ENCODE peak calls at places on chromosomes 16 and 17, in eight cellular contexts. One of them, this sample, is unnamed.

GRCh38 chr17:37230633-37231032 is 145.2 kb upstream of the C17orf78 start:
- DNase-seq in astrocyte: no peak
- DNase-seq in kidney epithelial cell: no peak
- DNase-seq in tibial artery: no peak
- DNase-seq in hepatocyte: no peak
- DNase-seq in sigmoid colon: no peak
- DNase-seq in cardiac muscle cell: no peak
- DNase-seq in AG09319: no peak
- DNase-seq in this sample: no peak

GRCh38 chr17:82881900-82882714 is 42.3 kb upstream of the ZNF750 start:
- DNase-seq in hepatocyte: peak
- DNase-seq in astrocyte: no peak
- DNase-seq in AG09319: no peak
- DNase-seq in tibial artery: peak
- DNase-seq in sigmoid colon: peak
- DNase-seq in cardiac muscle cell: no peak
- DNase-seq in kidney epithelial cell: no peak
- DNase-seq in this sample: no peak

GRCh38 chr17:32007463-32008298 is 498 bp downstream of the LRRC37B start:
- DNase-seq in AG09319: no peak
- DNase-seq in tibial artery: no peak
- DNase-seq in hepatocyte: peak
- DNase-seq in sigmoid colon: no peak
- DNase-seq in kidney epithelial cell: no peak
- DNase-seq in astrocyte: peak
- DNase-seq in cardiac muscle cell: peak
- DNase-seq in this sample: peak

GRCh38 chr16:15576960-15577958 is 65.7 kb downstream of the MARF1 start:
- DNase-seq in tibial artery: no peak
- DNase-seq in sigmoid colon: no peak
- DNase-seq in cardiac muscle cell: no peak
- DNase-seq in AG09319: no peak
- DNase-seq in kidney epithelial cell: no peak
- DNase-seq in hepatocyte: no peak
- DNase-seq in astrocyte: no peak
- DNase-seq in this sample: no peak

GRCh38 chr17:7034955-7035590 is 742 bp upstream of the SLC16A13 start:
- DNase-seq in AG09319: no peak
- DNase-seq in astrocyte: no peak
- DNase-seq in cardiac muscle cell: no peak
- DNase-seq in kidney epithelial cell: no peak
- DNase-seq in tibial artery: no peak
- DNase-seq in sigmoid colon: no peak
- DNase-seq in hepatocyte: no peak
- DNase-seq in this sample: no peak

GRCh38 chr16:61530697-61531096 is 505.5 kb downstream of the CDH8 start:
- DNase-seq in cardiac muscle cell: no peak
- DNase-seq in hepatocyte: no peak
- DNase-seq in sigmoid colon: no peak
- DNase-seq in AG09319: no peak
- DNase-seq in tibial artery: no peak
- DNase-seq in kidney epithelial cell: no peak
- DNase-seq in astrocyte: no peak
- DNase-seq in this sample: no peak

GRCh38 chr16:47142469-47143328 is 1.0 kb downstream of the NETO2 start:
- DNase-seq in tibial artery: no peak
- DNase-seq in cardiac muscle cell: peak
- DNase-seq in kidney epithelial cell: no peak
- DNase-seq in hepatocyte: peak
- DNase-seq in AG09319: no peak
- DNase-seq in astrocyte: peak
- DNase-seq in sigmoid colon: no peak
- DNase-seq in this sample: no peak

GRCh38 chr16:69017036-69017783 is 88.2 kb upstream of the HAS3 start:
- DNase-seq in astrocyte: peak
- DNase-seq in AG09319: no peak
- DNase-seq in sigmoid colon: no peak
- DNase-seq in hepatocyte: no peak
- DNase-seq in tibial artery: no peak
- DNase-seq in cardiac muscle cell: peak
- DNase-seq in kidney epithelial cell: peak
- DNase-seq in this sample: no peak

GRCh38 chr16:46916980-46917379 is 32.8 kb downstream of the GPT2 start:
- DNase-seq in astrocyte: no peak
- DNase-seq in cardiac muscle cell: no peak
- DNase-seq in kidney epithelial cell: no peak
- DNase-seq in sigmoid colon: no peak
- DNase-seq in hepatocyte: no peak
- DNase-seq in AG09319: no peak
- DNase-seq in tibial artery: no peak
- DNase-seq in this sample: no peak

GRCh38 chr17:32882734-32883133 is 5.8 kb upstream of the MYO1D start:
- DNase-seq in kidney epithelial cell: no peak
- DNase-seq in hepatocyte: no peak
- DNase-seq in astrocyte: peak
- DNase-seq in sigmoid colon: no peak
- DNase-seq in tibial artery: no peak
- DNase-seq in AG09319: no peak
- DNase-seq in cardiac muscle cell: no peak
- DNase-seq in this sample: no peak

GRCh38 chr17:58340623-58340876 is 11.5 kb downstream of the SUPT4H1 start:
- DNase-seq in hepatocyte: no peak
- DNase-seq in sigmoid colon: no peak
- DNase-seq in AG09319: no peak
- DNase-seq in tibial artery: no peak
- DNase-seq in astrocyte: no peak
- DNase-seq in cardiac muscle cell: no peak
- DNase-seq in kidney epithelial cell: no peak
- DNase-seq in this sample: no peak

GRCh38 chr17:32323046-32323445 is 18.9 kb downstream of the C17orf75 start:
- DNase-seq in kidney epithelial cell: no peak
- DNase-seq in cardiac muscle cell: no peak
- DNase-seq in tibial artery: no peak
- DNase-seq in astrocyte: no peak
- DNase-seq in hepatocyte: no peak
- DNase-seq in sigmoid colon: no peak
- DNase-seq in AG09319: no peak
- DNase-seq in this sample: no peak

GRCh38 chr17:59038734-59039133 is 67.9 kb downstream of the TRIM37 start:
- DNase-seq in astrocyte: peak
- DNase-seq in cardiac muscle cell: peak
- DNase-seq in kidney epithelial cell: no peak
- DNase-seq in tibial artery: no peak
- DNase-seq in sigmoid colon: no peak
- DNase-seq in hepatocyte: peak
- DNase-seq in AG09319: no peak
- DNase-seq in this sample: no peak

GRCh38 chr16:396605-397004 is 394 bp upstream of the NME4 start:
- DNase-seq in AG09319: no peak
- DNase-seq in astrocyte: peak
- DNase-seq in sigmoid colon: peak
- DNase-seq in tibial artery: peak
- DNase-seq in hepatocyte: peak
- DNase-seq in cardiac muscle cell: peak
- DNase-seq in kidney epithelial cell: no peak
- DNase-seq in this sample: no peak

GRCh38 chr17:37743875-37744632 is 805 bp downstream of the HNF1B start:
- DNase-seq in hepatocyte: peak
- DNase-seq in tibial artery: no peak
- DNase-seq in astrocyte: no peak
- DNase-seq in AG09319: no peak
- DNase-seq in sigmoid colon: no peak
- DNase-seq in cardiac muscle cell: no peak
- DNase-seq in kidney epithelial cell: no peak
- DNase-seq in this sample: no peak

GRCh38 chr17:51456942-51457341 is 196.6 kb downstream of the UTP18 start:
- DNase-seq in kidney epithelial cell: no peak
- DNase-seq in tibial artery: no peak
- DNase-seq in AG09319: no peak
- DNase-seq in sigmoid colon: no peak
- DNase-seq in cardiac muscle cell: no peak
- DNase-seq in astrocyte: no peak
- DNase-seq in hepatocyte: no peak
- DNase-seq in this sample: no peak

GRCh38 chr17:55576237-55576998 is 65.2 kb upstream of the SMIM36 start:
- DNase-seq in tibial artery: no peak
- DNase-seq in AG09319: peak
- DNase-seq in astrocyte: peak
- DNase-seq in hepatocyte: peak
- DNase-seq in sigmoid colon: no peak
- DNase-seq in kidney epithelial cell: peak
- DNase-seq in cardiac muscle cell: peak
- DNase-seq in this sample: no peak

DNA sequence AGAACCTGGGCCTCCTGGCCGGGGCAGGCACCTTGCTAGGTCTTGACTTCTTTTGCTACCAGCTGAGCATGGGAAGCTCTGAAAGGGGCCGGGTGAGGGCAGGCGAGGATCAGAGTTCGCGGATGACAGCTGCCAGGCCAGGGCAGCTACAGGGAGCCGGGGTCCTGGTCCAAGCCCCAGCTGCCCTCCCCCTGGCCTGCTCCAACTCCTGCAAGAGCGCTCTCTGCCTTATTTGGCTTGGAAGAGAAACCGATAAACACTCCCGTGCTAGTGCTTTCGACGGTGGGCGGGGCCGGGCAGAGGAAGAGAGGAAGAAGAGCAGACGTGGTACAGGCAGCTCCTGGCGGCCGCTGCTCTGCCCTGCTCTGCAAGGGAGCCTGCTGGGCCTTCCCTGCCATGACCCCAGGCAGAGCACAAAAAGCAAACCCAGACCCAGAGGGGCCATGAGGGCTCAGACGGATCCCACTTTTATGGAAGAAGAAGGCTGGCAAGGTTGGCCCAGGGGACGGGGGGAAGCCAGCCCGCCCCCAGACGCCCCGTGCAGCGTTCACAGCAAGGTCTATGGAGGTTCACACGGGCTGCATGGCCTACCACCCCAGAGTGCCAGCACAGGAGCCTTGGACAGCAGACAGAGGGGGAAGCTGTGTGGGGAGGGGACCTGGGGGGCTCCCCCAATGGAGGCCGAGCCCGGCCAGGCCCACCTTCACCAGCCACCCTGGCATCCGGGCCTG is 25.6 kb downstream of the PIEZO1 start:
- DNase-seq in AG09319: no peak
- DNase-seq in sigmoid colon: peak
- DNase-seq in kidney epithelial cell: no peak
- DNase-seq in cardiac muscle cell: peak
- DNase-seq in tibial artery: no peak
- DNase-seq in astrocyte: no peak
- DNase-seq in hepatocyte: peak
- DNase-seq in this sample: no peak
- TF ChIP-seq CTCF in AG09319: no peak
- TF ChIP-seq CTCF in sigmoid colon: no peak
- TF ChIP-seq CTCF in kidney epithelial cell: no peak
- TF ChIP-seq CTCF in cardiac muscle cell: no peak
- TF ChIP-seq CTCF in tibial artery: no peak
- TF ChIP-seq CTCF in astrocyte: no peak
- TF ChIP-seq CTCF in hepatocyte: no peak
- TF ChIP-seq CTCF in this sample: no peak

GRCh38 chr17:80696964-80697363 is 152.3 kb downstream of the RPTOR start:
- DNase-seq in cardiac muscle cell: no peak
- DNase-seq in hepatocyte: no peak
- DNase-seq in sigmoid colon: no peak
- DNase-seq in AG09319: no peak
- DNase-seq in tibial artery: no peak
- DNase-seq in astrocyte: no peak
- DNase-seq in kidney epithelial cell: no peak
- DNase-seq in this sample: no peak
- TF ChIP-seq CTCF in cardiac muscle cell: no peak
- TF ChIP-seq CTCF in hepatocyte: no peak
- TF ChIP-seq CTCF in sigmoid colon: no peak
- TF ChIP-seq CTCF in AG09319: no peak
- TF ChIP-seq CTCF in tibial artery: no peak
- TF ChIP-seq CTCF in astrocyte: no peak
- TF ChIP-seq CTCF in kidney epithelial cell: no peak
- TF ChIP-seq CTCF in this sample: no peak

DNA sequence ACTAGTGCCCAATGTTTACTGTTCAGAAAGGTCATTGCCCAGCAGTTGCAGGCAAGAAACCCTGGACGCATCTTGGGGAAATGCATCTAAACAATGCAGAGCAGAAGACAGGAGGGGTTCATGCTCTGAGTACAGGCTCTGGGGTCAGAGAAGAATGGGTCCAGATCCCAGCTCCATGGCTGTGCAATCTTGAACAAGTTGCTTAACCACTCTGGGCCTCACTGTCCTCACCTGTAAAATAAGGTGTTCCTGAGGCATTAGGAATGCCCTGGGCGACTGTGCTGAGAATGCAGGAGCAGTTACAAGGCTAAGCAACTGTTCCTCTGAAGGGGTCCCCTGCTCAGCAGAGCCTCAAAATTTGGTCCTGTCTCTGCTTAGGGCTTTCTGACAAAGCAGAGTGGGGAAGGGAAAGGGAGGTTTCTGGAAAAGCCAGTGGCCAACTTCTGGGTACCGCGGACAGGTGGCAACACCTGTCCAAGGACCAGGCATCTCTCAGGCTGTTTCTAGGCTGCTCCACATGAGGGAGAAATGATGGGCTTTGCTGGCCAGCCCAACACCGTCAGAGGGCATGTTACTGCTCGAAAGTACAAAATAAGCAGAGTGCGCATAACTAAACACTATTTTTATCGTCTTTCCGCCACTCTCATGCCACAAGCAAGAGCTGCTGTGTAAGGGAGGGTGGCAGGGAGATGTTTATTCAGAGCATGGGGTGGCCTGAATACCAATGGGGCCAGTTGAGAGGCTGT is 176.8 kb downstream of the XYLT1 start:
- DNase-seq in sigmoid colon: no peak
- DNase-seq in AG09319: no peak
- DNase-seq in kidney epithelial cell: no peak
- DNase-seq in tibial artery: peak
- DNase-seq in astrocyte: no peak
- DNase-seq in cardiac muscle cell: no peak
- DNase-seq in hepatocyte: no peak
- DNase-seq in this sample: no peak
- TF ChIP-seq CTCF in sigmoid colon: no peak
- TF ChIP-seq CTCF in AG09319: no peak
- TF ChIP-seq CTCF in kidney epithelial cell: no peak
- TF ChIP-seq CTCF in tibial artery: no peak
- TF ChIP-seq CTCF in astrocyte: no peak
- TF ChIP-seq CTCF in cardiac muscle cell: no peak
- TF ChIP-seq CTCF in hepatocyte: no peak
- TF ChIP-seq CTCF in this sample: no peak

GRCh38 chr16:58563235-58563634 is 47.9 kb downstream of the SETD6 start:
- DNase-seq in cardiac muscle cell: peak
- DNase-seq in hepatocyte: no peak
- DNase-seq in tibial artery: no peak
- DNase-seq in sigmoid colon: no peak
- DNase-seq in AG09319: no peak
- DNase-seq in astrocyte: peak
- DNase-seq in kidney epithelial cell: peak
- DNase-seq in this sample: no peak

DNA sequence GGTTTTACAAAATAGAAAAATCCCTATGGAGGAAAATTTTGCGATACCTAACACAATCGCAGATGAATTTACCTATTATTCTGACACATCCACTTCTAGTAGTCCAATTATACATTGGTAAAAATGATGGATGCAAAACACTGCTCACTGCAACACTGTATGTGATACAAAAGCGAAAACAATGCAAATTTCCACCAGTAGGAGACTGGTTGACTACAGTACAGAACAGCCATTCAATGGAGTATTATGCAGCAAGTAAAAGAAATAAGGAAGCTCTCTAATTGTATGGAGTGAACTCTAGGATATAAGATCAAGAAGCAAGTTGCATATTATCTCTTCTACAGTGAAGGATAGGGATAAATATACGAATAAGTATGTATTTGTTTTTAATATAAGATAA is 48.5 kb downstream of the SETD6 start:
- DNase-seq in hepatocyte: no peak
- DNase-seq in kidney epithelial cell: no peak
- DNase-seq in astrocyte: no peak
- DNase-seq in AG09319: no peak
- DNase-seq in tibial artery: no peak
- DNase-seq in cardiac muscle cell: no peak
- DNase-seq in sigmoid colon: no peak
- DNase-seq in this sample: no peak
- TF ChIP-seq CTCF in hepatocyte: no peak
- TF ChIP-seq CTCF in kidney epithelial cell: no peak
- TF ChIP-seq CTCF in astrocyte: no peak
- TF ChIP-seq CTCF in AG09319: no peak
- TF ChIP-seq CTCF in tibial artery: no peak
- TF ChIP-seq CTCF in cardiac muscle cell: no peak
- TF ChIP-seq CTCF in sigmoid colon: no peak
- TF ChIP-seq CTCF in this sample: no peak